ENCODE peak calls at places on chromosome 16, in five cellular contexts. J is heart right ventricle, B is Calu3, A is body of pancreas, C is AG08396. Y is an unnamed sample.

GRCh38 chr16:8756755-8757154 is 40.7 kb downstream of the TMEM186 start:
- DNase-seq in J (no peak), B (no peak), A (no peak), C (no peak), Y (no peak)

GRCh38 chr16:15960124-15960971 is 10.9 kb downstream of the ABCC1 start:
- DNase-seq in J (no peak), B (no peak), A (no peak), C (no peak), Y (no peak)

GRCh38 chr16:75104836-75105235 is 11.7 kb downstream of the LDHD start:
- DNase-seq in J (no peak), B (no peak), A (no peak), C (no peak), Y (no peak)

GRCh38 chr16:57798953-57799618 is 3.2 kb downstream of the KIFC3 start:
- DNase-seq in J (no peak), B (no peak), A (no peak), C (no peak), Y (no peak)

GRCh38 chr16:84845496-84846002 is 25.8 kb downstream of the CRISPLD2 start:
- DNase-seq in J (no peak), B (no peak), A (no peak), C (no peak), Y (no peak)

GRCh38 chr16:85211247-85211910 is 99.1 kb upstream of the CIBAR2 start:
- DNase-seq in J (peak; percentile 15), B (no peak), A (no peak), C (peak; percentile 82), Y (no peak)

GRCh38 chr16:10575506-10576130 is 4.8 kb downstream of the EMP2 start:
- DNase-seq in J (no peak), B (no peak), A (no peak), C (no peak), Y (no peak)

GRCh38 chr16:54511181-54511731 is 224.7 kb upstream of the IRX3 start:
- DNase-seq in J (no peak), B (no peak), A (no peak), C (no peak), Y (no peak)

GRCh38 chr16:24054649-24055560 is 201.2 kb upstream of the CACNG3 start:
- DNase-seq in J (no peak), B (no peak), A (no peak), C (no peak), Y (no peak)

GRCh38 chr16:67782567-67783352 is 23.6 kb downstream of the RANBP10 start:
- DNase-seq in J (no peak), B (no peak), A (no peak), C (no peak), Y (no peak)

GRCh38 chr16:86457621-86458456 is 52.5 kb upstream of the FOXF1 start:
- DNase-seq in J (no peak), B (no peak), A (no peak), C (peak; percentile 79), Y (no peak)

GRCh38 chr16:73126453-73126853 is 78.5 kb upstream of the ZFHX3 start:
- DNase-seq in J (peak; percentile 23), B (peak; percentile 7), A (peak; percentile 34), C (no peak), Y (peak; percentile 90)

GRCh38 chr16:1494711-1495110 is 1.6 kb downstream of the TELO2 start:
- DNase-seq in J (peak; percentile 60), B (no peak), A (no peak), C (peak; percentile 64), Y (no peak)

GRCh38 chr16:1338119-1338730 is 4.8 kb downstream of the BAIAP3 start:
- DNase-seq in J (no peak), B (peak; percentile 90), A (peak; percentile 73), C (no peak), Y (no peak)

GRCh38 chr16:56277040-56277439 is 85.8 kb downstream of the GNAO1 start:
- DNase-seq in J (no peak), B (no peak), A (no peak), C (no peak), Y (no peak)

GRCh38 chr16:66270333-66270927 is 96.1 kb upstream of the CDH5 start:
- DNase-seq in J (peak; percentile 82), B (peak; percentile 90), A (peak; percentile 41), C (peak; percentile 89), Y (peak; percentile 91)

GRCh38 chr16:85413713-85414663 is 199.1 kb upstream of the GSE1 start:
- DNase-seq in J (no peak), B (no peak), A (no peak), C (no peak), Y (peak; percentile 52)

GRCh38 chr16:85080923-85081498 is 31.3 kb downstream of the CIBAR2 start:
- DNase-seq in J (no peak), B (no peak), A (no peak), C (no peak), Y (no peak)

GRCh38 chr16:48687421-48688038 is 77.5 kb upstream of the N4BP1 start:
- DNase-seq in J (peak; percentile 20), B (peak; percentile 71), A (peak; percentile 53), C (peak; percentile 80), Y (no peak)

GRCh38 chr16:14196539-14196938 is 125.4 kb downstream of the MRTFB start:
- DNase-seq in J (no peak), B (no peak), A (no peak), C (no peak), Y (no peak)

GRCh38 chr16:67163164-67163902 is 1.2 kb upstream of the HSF4 start:
- DNase-seq in J (peak; percentile 72), B (no peak), A (no peak), C (peak; percentile 73), Y (no peak)

GRCh38 chr16:29911676-29912010 is 11.4 kb downstream of the ASPHD1 start:
- DNase-seq in J (no peak), B (no peak), A (no peak), C (no peak), Y (no peak)

GRCh38 chr16:58859958-58860669 is 126.0 kb upstream of the GOT2 start:
- DNase-seq in J (no peak), B (no peak), A (no peak), C (no peak), Y (no peak)

GRCh38 chr16:58286769-58287433 is 7.9 kb downstream of the PRSS54 start:
- DNase-seq in J (no peak), B (no peak), A (no peak), C (no peak), Y (no peak)

GRCh38 chr16:85894266-85894665 is 4.7 kb upstream of the IRF8 start:
- DNase-seq in J (no peak), B (peak; percentile 67), A (peak; percentile 72), C (no peak), Y (peak; percentile 62)

GRCh38 chr16:48533931-48534330 is 76.0 kb downstream of the N4BP1 start:
- DNase-seq in J (no peak), B (no peak), A (no peak), C (no peak), Y (no peak)

GRCh38 chr16:18800674-18801196 is 614 bp downstream of the ARL6IP1 start:
- DNase-seq in J (no peak), B (no peak), A (no peak), C (peak; percentile 26), Y (no peak)

GRCh38 chr16:80105160-80105559 is 435.6 kb upstream of the DYNLRB2 start:
- DNase-seq in J (no peak), B (peak; percentile 9), A (no peak), C (no peak), Y (no peak)

Y was measured in lower leg skin.